ENCODE peak calls at places on chromosomes 13 and 19, in ten cellular contexts. C is PC-3, K is breast epithelium, R is IMR-90, Z is heart right ventricle, L is lower lobe of right lung, S is GM23338, I is transverse colon, G is bronchial epithelial cell, A is cardiac muscle cell. P is an unnamed sample.

GRCh38 chr13:37657134-37657533 is 58.6 kb upstream of the POSTN start:
- DNase-seq in C (peak; percentile 85), A (no peak), K (no peak), L (no peak), Z (no peak), R (peak; percentile 71), I (no peak), G (peak; percentile 70), S (no peak), P (no peak)

GRCh38 chr13:101149735-101150380 is 266.4 kb downstream of the NALCN start:
- DNase-seq in S (peak; percentile 62), A (peak; percentile 28), L (no peak), C (peak; percentile 37), I (no peak), G (peak; percentile 16), Z (no peak), R (peak; percentile 66), K (no peak), P (peak; percentile 76)

GRCh38 chr13:80337706-80338105 is 3.2 kb downstream of the SPRY2 start:
- DNase-seq in I (no peak), K (no peak), S (no peak), G (peak; percentile 20), A (no peak), R (no peak), C (no peak), L (no peak), Z (no peak), P (no peak)

GRCh38 chr19:48600679-48601382 is 5.7 kb upstream of the SPACA4 start:
- DNase-seq in S (no peak), L (no peak), A (no peak), G (no peak), Z (no peak), K (no peak), I (no peak), C (no peak), R (no peak), P (no peak)

GRCh38 chr19:53365899-53366493 is 491 bp downstream of the ZNF525 start:
- DNase-seq in C (peak; percentile 50), Z (peak; percentile 24), R (no peak), I (peak; percentile 51), K (no peak), S (peak; percentile 68), A (peak; percentile 54), G (no peak), L (peak; percentile 46), P (peak; percentile 48)

GRCh38 chr19:39951686-39952085 is 17.3 kb upstream of the FCGBP start:
- DNase-seq in R (peak; percentile 61), K (no peak), A (no peak), S (no peak), C (peak; percentile 38), Z (no peak), L (no peak), I (no peak), G (peak; percentile 70), P (no peak)

GRCh38 chr19:50658438-50659317 is 9.4 kb downstream of the C19orf81 start:
- DNase-seq in K (peak; percentile 56), C (peak; percentile 92), I (peak; percentile 39), Z (peak; percentile 68), R (peak; percentile 64), A (peak; percentile 96), S (peak; percentile 97), L (peak; percentile 82), G (no peak), P (peak; percentile 94)

GRCh38 chr13:109412232-109412935 is 374.0 kb downstream of the IRS2 start:
- DNase-seq in K (no peak), S (peak; percentile 50), Z (peak; percentile 57), A (peak; percentile 91), L (peak; percentile 55), R (peak; percentile 33), G (no peak), I (peak; percentile 32), C (peak; percentile 39), P (peak; percentile 97)

GRCh38 chr13:20702530-20702929 is 969 bp upstream of the IL17D start:
- DNase-seq in S (no peak), L (no peak), C (no peak), R (peak; percentile 28), K (no peak), A (no peak), Z (no peak), I (no peak), G (peak; percentile 12), P (no peak)
- H3K4me3 ChIP-seq in S (peak overlapping the region; percentile 86), L (peak overlapping the region; percentile 73), C (peak overlapping the region; percentile 88), R (peak overlapping the region; percentile 77), K (peak overlapping the region; percentile 76), A (peak overlapping the region; percentile 42), Z (peak overlapping the region; percentile 67), I (peak overlapping the region; percentile 60), G (peak overlapping the region; percentile 56), P (peak overlapping the region; percentile 91)

GRCh38 chr19:55172741-55173140 is 6.3 kb upstream of the DNAAF3 start:
- DNase-seq in I (no peak), S (no peak), L (no peak), C (peak; percentile 73), G (peak; percentile 56), Z (no peak), K (no peak), A (no peak), R (peak; percentile 75), P (no peak)

GRCh38 chr19:55174425-55175116 is 5.5 kb downstream of the SYT5 start:
- DNase-seq in I (no peak), R (no peak), A (no peak), L (no peak), G (no peak), K (no peak), S (no peak), Z (no peak), C (no peak), P (no peak)

GRCh38 chr19:55173186-55173716 is 6.8 kb upstream of the DNAAF3 start:
- DNase-seq in R (no peak), Z (no peak), C (no peak), G (no peak), L (no peak), I (no peak), A (no peak), S (no peak), K (no peak), P (no peak)

GRCh38 chr19:55175117-55175867 is 4.8 kb downstream of the SYT5 start:
- DNase-seq in G (no peak), A (no peak), R (no peak), I (no peak), L (no peak), K (no peak), C (no peak), Z (no peak), S (peak; percentile 66), P (no peak)

DNA sequence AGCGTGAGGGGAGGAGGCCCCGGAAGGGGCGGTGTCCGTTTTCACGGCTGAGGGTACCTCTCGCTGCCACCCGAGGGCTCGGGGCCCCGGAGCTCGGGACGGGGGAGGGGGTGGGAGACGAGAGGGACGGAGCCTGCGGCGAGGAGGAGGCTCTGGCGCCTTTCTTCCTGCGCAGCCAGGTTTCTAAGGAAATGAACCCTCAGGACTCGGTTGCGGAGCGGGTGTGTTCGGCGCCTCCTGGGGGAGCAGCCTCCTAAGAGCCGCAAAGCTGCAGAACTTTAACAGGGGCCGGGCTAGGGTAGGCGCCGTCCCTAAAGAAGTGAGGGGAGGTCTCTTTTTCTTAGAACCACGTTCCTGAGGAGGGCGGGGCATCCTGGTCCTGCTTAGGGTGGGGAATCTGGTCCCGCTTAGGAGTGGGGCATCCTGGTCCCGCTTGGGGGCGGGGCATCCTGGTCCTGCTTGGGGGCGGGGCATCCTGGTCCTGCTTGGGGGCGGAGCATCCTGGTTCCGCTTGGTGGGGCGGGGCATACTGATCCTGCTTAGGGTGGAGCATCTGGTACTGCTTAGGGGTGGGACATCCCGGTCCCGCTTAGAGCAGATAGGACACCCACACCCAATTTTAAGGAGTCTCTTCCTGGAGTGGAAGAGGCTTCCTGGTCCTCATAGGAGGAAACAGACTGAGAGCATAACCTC is 6.2 kb downstream of the SYT5 start:
- DNase-seq in A (peak; percentile 50), K (no peak), R (peak; percentile 43), Z (peak; percentile 60), G (peak; percentile 35), C (peak; percentile 85), I (peak; percentile 61), L (no peak), S (peak; percentile 93), P (peak; percentile 95)
- TF ChIP-seq CTCF in A (no peak), K (no peak), R (no peak), Z (no peak), G (no peak), C (no peak), I (no peak), L (no peak), S (no peak), P (no peak)

GRCh38 chr19:41325947-41326706 is 16.2 kb downstream of the CCDC97 start:
- DNase-seq in A (peak; percentile 34), R (peak; percentile 80), L (no peak), Z (no peak), I (peak; percentile 39), G (peak; percentile 39), S (no peak), K (no peak), C (peak; percentile 42), P (no peak)

GRCh38 chr19:41324921-41325639 is 15.1 kb downstream of the CCDC97 start:
- DNase-seq in K (peak; percentile 53), I (peak; percentile 57), L (peak; percentile 79), C (peak; percentile 55), Z (peak; percentile 82), G (peak; percentile 85), R (peak; percentile 90), A (peak; percentile 65), S (peak; percentile 79), P (peak; percentile 66)

GRCh38 chr19:41324231-41324702 is 14.3 kb downstream of the CCDC97 start:
- DNase-seq in L (no peak), S (no peak), Z (no peak), C (no peak), A (no peak), K (no peak), I (no peak), R (no peak), G (no peak), P (no peak)

GRCh38 chr19:41327076-41327475 is 17.1 kb downstream of the CCDC97 start:
- DNase-seq in L (no peak), R (no peak), K (no peak), I (no peak), S (no peak), G (no peak), Z (no peak), C (no peak), A (no peak), P (no peak)

DNA sequence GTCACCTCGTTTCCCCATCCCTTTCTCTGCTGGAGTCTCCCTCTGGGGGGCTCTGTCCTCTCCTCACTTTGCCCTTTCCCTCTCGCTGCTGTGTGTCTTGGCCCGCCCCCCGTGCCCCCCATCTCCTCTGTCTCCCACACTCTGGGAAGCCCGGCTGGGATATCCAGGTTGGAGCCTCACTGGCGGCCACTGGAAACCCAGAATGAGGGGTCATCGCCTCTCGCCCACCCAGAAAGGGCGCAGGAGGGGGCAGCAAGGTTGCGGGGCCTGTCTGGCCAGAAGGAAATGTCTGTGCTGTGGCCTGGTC is 15.6 kb downstream of the CCDC97 start:
- DNase-seq in K (no peak), R (no peak), A (no peak), I (no peak), G (no peak), Z (no peak), L (no peak), C (no peak), S (no peak), P (no peak)
- H3K36me3 ChIP-seq in K (no peaks in the 10 kb centered on the region), R (peaks cover 25% of the 10 kb centered on the region), A (peaks cover 2% of the 10 kb centered on the region), I (peaks cover 2% of the 10 kb centered on the region), G (peaks cover 6% of the 10 kb centered on the region), Z (peaks cover 27% of the 10 kb centered on the region), L (peaks cover 32% of the 10 kb centered on the region), C (no peaks in the 10 kb centered on the region), S (no peaks in the 10 kb centered on the region), P (peaks cover 17% of the 10 kb centered on the region)

GRCh38 chr19:20325151-20325550 is 158.1 kb downstream of the ZNF486 start:
- DNase-seq in G (no peak), I (no peak), R (no peak), S (no peak), A (no peak), Z (no peak), C (no peak), K (no peak), L (no peak), P (no peak)

GRCh38 chr19:20318616-20319015 is 151.6 kb downstream of the ZNF486 start:
- DNase-seq in I (no peak), S (no peak), G (no peak), Z (no peak), C (no peak), R (no peak), L (no peak), K (no peak), A (no peak), P (no peak)

GRCh38 chr19:20315543-20315942 is 148.5 kb downstream of the ZNF486 start:
- DNase-seq in L (no peak), G (no peak), C (no peak), R (no peak), A (no peak), I (no peak), K (no peak), S (no peak), Z (no peak), P (peak; percentile 42)

GRCh38 chr19:20321139-20321656 is 154.2 kb downstream of the ZNF486 start:
- DNase-seq in I (no peak), L (no peak), G (no peak), K (no peak), R (no peak), Z (no peak), C (no peak), A (no peak), S (no peak), P (no peak)
- H3K4me3 ChIP-seq in I (no peak overlapping the region), L (no peak overlapping the region), G (no peak overlapping the region), K (no peak overlapping the region), R (no peak overlapping the region), Z (no peak overlapping the region), C (no peak overlapping the region), A (no peak overlapping the region), S (no peak overlapping the region), P (no peak overlapping the region)